ENCODE peak calls at places on chromosomes 6 and 20, in seven cellular contexts. R is fibroblast of lung, V is neural progenitor cell, O is heart right ventricle, B is AG09309, M is HL-60, I is choroid plexus epithelial cell. K is an unnamed sample.

GRCh38 chr20:45408646-45409213 is 641 bp downstream of the DBNDD2 start:
- DNase-seq in R (no peak), V (no peak), O (peak; percentile 16), B (no peak), M (peak; percentile 66), I (no peak), K (no peak)

GRCh38 chr6:39040080-39040673 is 8.4 kb upstream of the GLP1R start:
- DNase-seq in R (no peak), V (no peak), O (no peak), B (no peak), M (no peak), I (no peak), K (no peak)

GRCh38 chr20:23147964-23148720 is 62.0 kb upstream of the CD93 start:
- DNase-seq in R (peak; percentile 81), V (no peak), O (no peak), B (peak; percentile 54), M (peak; percentile 79), I (peak; percentile 54), K (peak; percentile 74)

GRCh38 chr6:124683507-124683906 is 278.7 kb upstream of the RNF217 start:
- DNase-seq in R (no peak), V (peak; percentile 80), O (no peak), B (no peak), M (no peak), I (no peak), K (no peak)

GRCh38 chr20:62675156-62675871 is 33.0 kb downstream of the SLCO4A1 start:
- DNase-seq in R (peak; percentile 5), V (no peak), O (no peak), B (no peak), M (peak; percentile 85), I (no peak), K (no peak)

GRCh38 chr6:106373502-106374239 is 13.2 kb downstream of the CRYBG1 start:
- DNase-seq in R (no peak), V (no peak), O (no peak), B (no peak), M (no peak), I (no peak), K (no peak)

GRCh38 chr6:143441680-143442359 is 8.7 kb downstream of the ADAT2 start:
- DNase-seq in R (peak; percentile 80), V (no peak), O (no peak), B (peak; percentile 23), M (no peak), I (peak; percentile 22), K (no peak)

GRCh38 chr20:44601801-44602204 is 19.4 kb downstream of the PKIG start:
- DNase-seq in R (peak; percentile 88), V (no peak), O (peak; percentile 71), B (peak; percentile 44), M (no peak), I (peak; percentile 91), K (no peak)

GRCh38 chr20:10536531-10536930 is 101.4 kb downstream of the SLX4IP start:
- DNase-seq in R (peak; percentile 24), V (peak; percentile 27), O (no peak), B (no peak), M (peak; percentile 26), I (peak; percentile 61), K (peak; percentile 52)

GRCh38 chr20:32333988-32334885 is 23.9 kb upstream of the ASXL1 start:
- DNase-seq in R (peak; percentile 8), V (no peak), O (peak; percentile 68), B (no peak), M (no peak), I (peak; percentile 13), K (peak; percentile 34)

GRCh38 chr20:7926767-7927166 is 13.5 kb downstream of the HAO1 start:
- DNase-seq in R (peak; percentile 51), V (peak; percentile 28), O (no peak), B (peak; percentile 4), M (no peak), I (peak; percentile 78), K (peak; percentile 56)

GRCh38 chr6:46792635-46793034 is 554 bp upstream of the MEP1A start:
- DNase-seq in R (no peak), V (no peak), O (no peak), B (no peak), M (no peak), I (no peak), K (no peak)

GRCh38 chr6:155765275-155766194 is 309.9 kb upstream of the NOX3 start:
- DNase-seq in R (peak; percentile 87), V (no peak), O (no peak), B (no peak), M (no peak), I (peak; percentile 65), K (no peak)

GRCh38 chr6:122778961-122779671 is 400 bp upstream of the FABP7 start:
- DNase-seq in R (peak; percentile 35), V (peak; percentile 90), O (no peak), B (no peak), M (no peak), I (no peak), K (no peak)

GRCh38 chr6:40457261-40457660 is 129.9 kb downstream of the LRFN2 start:
- DNase-seq in R (no peak), V (no peak), O (no peak), B (no peak), M (no peak), I (no peak), K (peak; percentile 7)

GRCh38 chr20:33568378-33569289 is 78.7 kb downstream of the CBFA2T2 start:
- DNase-seq in R (no peak), V (peak; percentile 93), O (peak; percentile 32), B (no peak), M (no peak), I (no peak), K (no peak)

GRCh38 chr20:59042151-59042795 is at the start of gene PRELID3B:
- DNase-seq in R (peak; percentile 11), V (peak; percentile 57), O (no peak), B (no peak), M (peak; percentile 32), I (peak; percentile 25), K (peak; percentile 37)

GRCh38 chr6:16319813-16320532 is 81.6 kb downstream of the GMPR start:
- DNase-seq in R (peak; percentile 98), V (no peak), O (peak; percentile 58), B (no peak), M (peak; percentile 47), I (peak; percentile 93), K (peak; percentile 86)

GRCh38 chr6:24744911-24745310 is 26.0 kb upstream of the C6orf62 start:
- DNase-seq in R (no peak), V (no peak), O (no peak), B (no peak), M (peak; percentile 26), I (no peak), K (no peak)

GRCh38 chr20:51713213-51713598 is 55.0 kb downstream of the ATP9A start:
- DNase-seq in R (no peak), V (no peak), O (no peak), B (no peak), M (no peak), I (no peak), K (no peak)

GRCh38 chr20:60009826-60010616 is 51.8 kb downstream of the CDH26 start:
- DNase-seq in R (no peak), V (peak; percentile 72), O (no peak), B (no peak), M (no peak), I (no peak), K (no peak)

GRCh38 chr6:6315660-6316059 is 4.8 kb downstream of the F13A1 start:
- DNase-seq in R (peak; percentile 25), V (peak; percentile 68), O (no peak), B (no peak), M (peak; percentile 36), I (peak; percentile 51), K (peak; percentile 53)

GRCh38 chr6:96032646-96033045 is 16.9 kb downstream of the FUT9 start:
- DNase-seq in R (no peak), V (no peak), O (no peak), B (no peak), M (no peak), I (no peak), K (no peak)

GRCh38 chr6:44471271-44471981 is 83.9 kb downstream of the CDC5L start:
- DNase-seq in R (no peak), V (no peak), O (peak; percentile 49), B (no peak), M (no peak), I (no peak), K (no peak)

GRCh38 chr6:44468835-44469234 is 81.3 kb downstream of the CDC5L start:
- DNase-seq in R (no peak), V (no peak), O (no peak), B (no peak), M (no peak), I (no peak), K (no peak)

GRCh38 chr6:44470746-44471145 is 83.2 kb downstream of the CDC5L start:
- DNase-seq in R (no peak), V (no peak), O (no peak), B (no peak), M (no peak), I (no peak), K (no peak)

GRCh38 chr6:44472250-44472945 is 84.9 kb downstream of the CDC5L start:
- DNase-seq in R (no peak), V (peak; percentile 65), O (no peak), B (no peak), M (no peak), I (no peak), K (no peak)

DNA sequence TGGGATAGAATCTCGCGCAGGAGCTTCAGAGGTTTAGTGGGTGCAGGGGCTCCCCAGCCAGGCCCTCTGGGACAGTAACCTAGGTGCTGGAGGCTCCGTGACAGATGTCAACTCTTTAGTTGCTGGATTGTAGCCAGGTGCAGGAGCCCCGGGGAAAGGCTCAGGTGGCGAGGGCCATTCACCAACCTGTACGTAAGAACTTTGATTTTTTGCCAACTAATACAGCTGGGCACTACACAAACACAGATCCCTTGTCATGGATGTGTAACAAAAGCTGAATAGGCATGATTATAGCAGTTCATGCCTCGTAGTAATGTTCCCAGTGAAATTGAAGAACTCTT is 82.6 kb downstream of the CDC5L start:
- DNase-seq in R (no peak), V (no peak), O (no peak), B (no peak), M (no peak), I (no peak), K (peak; percentile 61)
- TF ChIP-seq CTCF in R (peak; percentile 11), V (no peak), O (no peak), B (no peak), M (no peak), I (no peak), K (no peak)

GRCh38 chr6:169420912-169421543 is 167.4 kb upstream of the THBS2 start:
- DNase-seq in R (no peak), V (peak; percentile 75), O (no peak), B (no peak), M (peak; percentile 4), I (peak; percentile 69), K (peak; percentile 19)
- TF ChIP-seq CTCF in R (peak; percentile 35), V (peak; percentile 63), O (peak; percentile 22), B (no peak), M (peak; percentile 16), I (peak; percentile 74), K (peak; percentile 26)

DNA sequence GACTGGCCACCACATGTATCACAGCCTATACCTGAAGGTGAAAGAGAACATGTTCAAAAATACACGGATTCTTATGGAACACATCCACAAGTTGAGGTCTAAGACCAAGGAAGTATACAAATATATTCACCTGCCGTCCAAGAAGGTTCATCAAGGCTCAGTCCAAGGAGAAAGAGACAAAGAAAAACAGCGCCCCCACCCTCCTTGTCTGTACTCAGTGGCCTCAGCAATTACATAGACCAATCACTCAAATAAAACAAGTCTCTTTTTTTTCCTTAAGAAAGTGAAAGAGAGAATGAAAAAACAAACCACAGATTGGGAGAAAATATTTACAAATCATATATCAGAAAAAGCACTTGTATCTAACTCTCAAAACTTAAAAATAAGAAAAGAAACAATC is 19.5 kb downstream of the CPXM1 start:
- DNase-seq in R (no peak), V (peak; percentile 12), O (no peak), B (no peak), M (no peak), I (no peak), K (no peak)
- TF ChIP-seq CTCF in R (no peak), V (peak; percentile 20), O (no peak), B (no peak), M (no peak), I (no peak), K (no peak)

GRCh38 chr6:113488061-113488460 is 369.1 kb upstream of the MARCKS start:
- DNase-seq in R (no peak), V (no peak), O (no peak), B (no peak), M (no peak), I (peak; percentile 40), K (peak; percentile 18)
- TF ChIP-seq CTCF in R (no peak), V (peak; percentile 10), O (no peak), B (no peak), M (no peak), I (no peak), K (peak; percentile 29)